ENCODE peak calls at places on chromosomes 1 and 21, in nine cellular contexts. B is stimulated activated CD4-positive, alpha-beta T cell treated with anti-CD3 and anti-CD28 coated beads, Interleukin-12 subunit alpha, Interleukin-12 subunit beta, amount 100 ng/mL, for 4 hours; S is activated CD4-positive, alpha-beta T cell treated with anti-CD3 and anti-CD28 coated beads, Interleukin-2, amount 10 ng/mL, durations not matched to agents 7 days and 5 days; A is H7; N is activated T-helper 1 cell treated with Interleukin-2 at 50 U/mL for 16 hours; Z is HT1080; K is DMS53; M is stromal cell of bone marrow; P is mucosa of descending colon. Q is an unnamed sample.

GRCh38 chr1:230237805-230238204 is 170.8 kb downstream of the GALNT2 start:
- DNase-seq in Z (no peak), P (no peak), S (no peak), K (no peak), M (no peak), A (no peak), B (no peak), N (no peak), Q (no peak)

GRCh38 chr1:2208309-2209239 is 14.0 kb upstream of the FAAP20 start:
- DNase-seq in B (no peak), N (no peak), S (no peak), P (peak; percentile 66), A (no peak), Z (peak; percentile 81), K (peak; percentile 74), M (peak; percentile 99), Q (no peak)

GRCh38 chr1:28893403-28894102 is 20.8 kb upstream of the EPB41 start:
- DNase-seq in P (no peak), Z (no peak), S (peak; percentile 26), N (no peak), M (peak; percentile 19), K (peak; percentile 39), A (peak; percentile 88), B (no peak), Q (no peak)

GRCh38 chr1:32758795-32759430 is 56.3 kb upstream of the SYNC start:
- DNase-seq in B (no peak), M (no peak), N (no peak), A (no peak), P (no peak), Z (no peak), K (no peak), S (no peak), Q (no peak)

GRCh38 chr1:201614262-201615015 is 75.5 kb downstream of the NAV1 start:
- DNase-seq in M (no peak), S (no peak), P (no peak), B (no peak), Z (no peak), K (no peak), N (no peak), A (peak; percentile 95), Q (no peak)

GRCh38 chr1:26408604-26409003 is 2.0 kb upstream of the LIN28A start:
- DNase-seq in K (peak; percentile 47), N (peak; percentile 58), P (peak; percentile 82), A (peak; percentile 73), Z (peak; percentile 61), M (peak; percentile 52), S (peak; percentile 79), B (peak; percentile 71), Q (peak; percentile 61)

GRCh38 chr1:51924455-51924854 is 45.9 kb upstream of the NRDC start:
- DNase-seq in P (no peak), N (no peak), M (no peak), S (no peak), A (no peak), Z (peak; percentile 66), K (no peak), B (no peak), Q (peak; percentile 19)

GRCh38 chr21:15840406-15840805 is 110.6 kb downstream of the USP25 start:
- DNase-seq in A (no peak), N (no peak), Z (no peak), K (no peak), P (no peak), S (no peak), B (no peak), M (no peak), Q (no peak)

GRCh38 chr1:54173681-54174080 is 20.9 kb upstream of the CDCP2 start:
- DNase-seq in Z (no peak), K (no peak), N (no peak), S (no peak), B (no peak), P (no peak), A (no peak), M (no peak), Q (no peak)

GRCh38 chr1:30388386-30388785 is 335.0 kb downstream of the MATN1 start:
- DNase-seq in B (no peak), K (no peak), N (no peak), S (no peak), A (no peak), Z (no peak), P (no peak), M (no peak), Q (no peak)

GRCh38 chr1:230173176-230173575 is 106.1 kb downstream of the GALNT2 start:
- DNase-seq in P (no peak), K (no peak), N (no peak), Z (no peak), A (no peak), S (no peak), B (no peak), M (no peak), Q (no peak)

GRCh38 chr1:25763493-25763892 is 36.5 kb upstream of the SELENON start:
- DNase-seq in Z (no peak), A (no peak), N (no peak), P (no peak), B (no peak), K (no peak), M (no peak), S (no peak), Q (no peak)

GRCh38 chr1:185463011-185463410 is 146.0 kb upstream of the IVNS1ABP start:
- DNase-seq in S (no peak), K (no peak), P (no peak), B (no peak), M (no peak), A (no peak), N (no peak), Z (no peak), Q (no peak)

GRCh38 chr1:230858918-230859819 is 9.2 kb downstream of the C1orf198 start:
- DNase-seq in N (no peak), P (no peak), Z (no peak), K (no peak), S (no peak), A (no peak), M (no peak), B (no peak), Q (no peak)

GRCh38 chr1:218642033-218642954 is 297.2 kb downstream of the TGFB2 start:
- DNase-seq in S (no peak), Z (no peak), A (no peak), B (no peak), M (peak; percentile 48), K (no peak), P (no peak), N (no peak), Q (no peak)

GRCh38 chr1:18464665-18465050 is 16.1 kb upstream of the KLHDC7A start:
- DNase-seq in K (peak; percentile 42), S (no peak), B (no peak), N (no peak), M (no peak), P (peak; percentile 78), A (no peak), Z (no peak), Q (no peak)

GRCh38 chr21:46009951-46010655 is 28.5 kb downstream of the COL6A1 start:
- DNase-seq in S (no peak), K (no peak), B (no peak), Z (no peak), N (no peak), M (no peak), P (no peak), A (peak; percentile 58), Q (no peak)

GRCh38 chr1:66090863-66091457 is 298.3 kb downstream of the PDE4B start:
- DNase-seq in Z (peak; percentile 29), P (no peak), B (no peak), S (peak; percentile 25), A (no peak), M (peak; percentile 23), N (no peak), K (no peak), Q (no peak)

Q was measured in T-helper 2 cell treated with Interferon-gamma antibody and Interleukin-4, amounts not matched to agents 5 μg/mL and 100 μg/mL, for 36 hours.